ENCODE peak calls at places on chromosome 17, in four cellular contexts. E is activated CD4-positive, CD25-positive, alpha-beta regulatory T cell treated with anti-CD3 and anti-CD28 coated beads, Interleukin-2, amount 50 U/mL, for 72 hours; P is omental fat pad; R is BE2C. V is an unnamed sample.

GRCh38 chr17:492015-492399 is 139.4 kb upstream of the RPH3AL start:
- DNase-seq in P (no peak), E (no peak), R (no peak), V (no peak)

GRCh38 chr17:19750020-19750572 is 2.0 kb upstream of the ALDH3A1 start:
- DNase-seq in R (no peak), E (no peak), P (no peak), V (no peak)

GRCh38 chr17:34412965-34413441 is 50.0 kb upstream of the CCL1 start:
- DNase-seq in R (no peak), E (no peak), P (no peak), V (no peak)

GRCh38 chr17:37385439-37385990 is 9.7 kb downstream of the C17orf78 start:
- DNase-seq in P (no peak), E (no peak), R (no peak), V (no peak)

GRCh38 chr17:4492762-4493561 is 5.7 kb upstream of the SPNS2 start:
- DNase-seq in E (no peak), R (no peak), P (no peak), V (no peak)

GRCh38 chr17:37725021-37725585 is 19.8 kb downstream of the HNF1B start:
- DNase-seq in P (no peak), E (no peak), R (no peak), V (no peak)

GRCh38 chr17:67718325-67718941 is 697 bp downstream of the NOL11 start:
- DNase-seq in R (peak; percentile 14), E (no peak), P (no peak), V (no peak)

GRCh38 chr17:65143899-65144590 is 6.9 kb downstream of the RGS9 start:
- DNase-seq in E (no peak), P (no peak), R (no peak), V (no peak)

GRCh38 chr17:48486557-48486956 is 44.3 kb downstream of the HOXB1 start:
- DNase-seq in P (no peak), R (no peak), E (no peak), V (peak; percentile 99)

GRCh38 chr17:27475070-27475673 is 18.9 kb downstream of the KSR1 start:
- DNase-seq in P (no peak), E (peak; percentile 50), R (no peak), V (no peak)

GRCh38 chr17:976316-976715 is 3.3 kb downstream of the NXN start:
- DNase-seq in E (no peak), P (no peak), R (no peak), V (no peak)

GRCh38 chr17:38509008-38509771 is 80.9 kb downstream of the ARHGAP23 start:
- DNase-seq in R (peak; percentile 95), E (peak; percentile 72), P (no peak), V (peak; percentile 74)

GRCh38 chr17:68292689-68293040 is 1.4 kb downstream of the ARSG start:
- DNase-seq in R (no peak), E (no peak), P (no peak), V (no peak)

GRCh38 chr17:45296003-45296832 is 20.6 kb downstream of the MAP3K14 start:
- DNase-seq in R (no peak), P (no peak), E (no peak), V (no peak)

GRCh38 chr17:71900830-71901229 is 220.0 kb upstream of the SOX9 start:
- DNase-seq in R (no peak), P (no peak), E (no peak), V (no peak)

GRCh38 chr17:79547586-79547985 is 63.3 kb downstream of the RBFOX3 start:
- DNase-seq in R (no peak), E (no peak), P (no peak), V (no peak)

GRCh38 chr17:51425793-51426192 is 165.4 kb downstream of the UTP18 start:
- DNase-seq in P (no peak), R (no peak), E (no peak), V (no peak)

GRCh38 chr17:1498869-1499268 is 6.4 kb upstream of the MYO1C start:
- DNase-seq in E (no peak), R (no peak), P (no peak), V (peak; percentile 24)

GRCh38 chr17:57783338-57783742 is 38.2 kb upstream of the CCDC182 start:
- DNase-seq in E (peak; percentile 86), R (peak; percentile 95), P (peak; percentile 56), V (no peak)

GRCh38 chr17:65324977-65325376 is 187.8 kb downstream of the RGS9 start:
- DNase-seq in E (no peak), R (no peak), P (no peak), V (no peak)

GRCh38 chr17:75034236-75034908 is 12.4 kb downstream of the ATP5PD start:
- DNase-seq in R (peak; percentile 92), P (peak; percentile 86), E (peak; percentile 93), V (peak; percentile 41)

GRCh38 chr17:42889809-42890208 is 10.8 kb upstream of the G6PC1 start:
- DNase-seq in P (no peak), E (no peak), R (no peak), V (no peak)

GRCh38 chr17:41959336-41960095 is 7.1 kb upstream of the CNP start:
- DNase-seq in R (peak; percentile 83), E (no peak), P (no peak), V (no peak)

GRCh38 chr17:34665150-34665802 is 85.9 kb downstream of the TMEM132E start:
- DNase-seq in R (peak; percentile 70), E (no peak), P (no peak), V (no peak)

GRCh38 chr17:83192161-83192788 is 112.9 kb downstream of the METRNL start:
- DNase-seq in E (no peak), P (peak; percentile 20), R (no peak), V (no peak)

GRCh38 chr17:62950067-62950466 is 16.0 kb upstream of the TANC2 start:
- DNase-seq in E (no peak), P (no peak), R (peak; percentile 56), V (no peak)

GRCh38 chr17:80558046-80558445 is 13.4 kb downstream of the RPTOR start:
- DNase-seq in P (no peak), E (no peak), R (no peak), V (no peak)

GRCh38 chr17:19354123-19354522 is 8.4 kb downstream of the B9D1 start:
- DNase-seq in R (no peak), P (no peak), E (no peak), V (peak; percentile 87)

GRCh38 chr17:75774988-75775668 is 9.5 kb upstream of the UNK start:
- DNase-seq in E (no peak), R (no peak), P (no peak), V (no peak)

GRCh38 chr17:76266244-76266938 is 1.2 kb downstream of the UBALD2 start:
- DNase-seq in E (no peak), R (no peak), P (no peak), V (no peak)

GRCh38 chr17:48497103-48497502 is 33.7 kb downstream of the HOXB1 start:
- DNase-seq in E (no peak), R (no peak), P (no peak), V (no peak)

GRCh38 chr17:30556374-30557332 is 79.4 kb downstream of the GOSR1 start:
- DNase-seq in P (no peak), R (no peak), E (no peak), V (no peak)

GRCh38 chr17:28743243-28744103 is at the start of gene TRAF4:
- DNase-seq in E (peak; percentile 80), R (peak; percentile 80), P (peak; percentile 52), V (peak; percentile 78)

GRCh38 chr17:67203818-67204217 is 41.2 kb downstream of the HELZ start:
- DNase-seq in P (no peak), E (no peak), R (no peak), V (no peak)

GRCh38 chr17:8581002-8581658 is 49.4 kb downstream of the MYH10 start:
- DNase-seq in E (no peak), R (peak; percentile 34), P (no peak), V (no peak)

V was measured in non-pigmented ciliary epithelial cell.